ENCODE peak calls at places on chromosomes 2 and 18, in eight cellular contexts. C is body of pancreas, B is spleen, N is AG04450, Q is tibial artery, R is transverse colon, F is Peyer's patch, M is lower lobe of right lung. P is an unnamed sample. For H3K27me3, the result is how much of the 10 kb centered on the place peaks cover.

GRCh38 chr2:7845332-7845731 is 836.5 kb upstream of the ID2 start:
- DNase-seq in B (no peak), M (no peak), Q (no peak), C (no peak), N (no peak), F (no peak), R (no peak), P (peak)

GRCh38 chr2:39535606-39536185 is 98.6 kb upstream of the MAP4K3 start:
- DNase-seq in C (no peak), F (no peak), Q (no peak), B (no peak), N (no peak), R (no peak), M (no peak), P (no peak)

GRCh38 chr2:147543056-147543455 is 301.8 kb upstream of the ACVR2A start:
- DNase-seq in Q (no peak), R (no peak), B (no peak), M (no peak), N (no peak), C (no peak), F (no peak), P (no peak)

GRCh38 chr2:169007941-169008340 is 23.2 kb downstream of the ABCB11 start:
- DNase-seq in M (no peak), C (no peak), R (no peak), F (no peak), B (no peak), N (no peak), Q (no peak), P (no peak)

GRCh38 chr2:74384051-74384450 is 3.9 kb upstream of the DCTN1 start:
- DNase-seq in B (no peak), C (no peak), Q (no peak), F (no peak), R (no peak), M (no peak), N (no peak), P (no peak)

GRCh38 chr2:39874236-39874635 is 95.2 kb upstream of the THUMPD2 start:
- DNase-seq in B (no peak), F (no peak), C (no peak), Q (no peak), R (no peak), M (no peak), N (no peak), P (no peak)

GRCh38 chr2:37456479-37456878 is 112.0 kb downstream of the QPCT start:
- DNase-seq in C (no peak), M (no peak), F (no peak), R (no peak), Q (no peak), N (no peak), B (peak), P (no peak)

GRCh38 chr2:68426885-68427579 is 40.1 kb downstream of the FBXO48 start:
- DNase-seq in C (no peak), F (no peak), M (no peak), N (peak), Q (no peak), R (no peak), B (no peak), P (no peak)

GRCh38 chr2:86170449-86170848 is 24.8 kb downstream of the IMMT start:
- DNase-seq in Q (no peak), C (no peak), F (no peak), B (no peak), N (no peak), R (no peak), M (no peak), P (no peak)

GRCh38 chr2:24559714-24560113 is 68.7 kb downstream of the NCOA1 start:
- DNase-seq in N (no peak), B (no peak), F (no peak), C (no peak), M (no peak), Q (no peak), R (no peak), P (no peak)

GRCh38 chr2:150204449-150204848 is 283.0 kb downstream of the RND3 start:
- DNase-seq in M (no peak), C (no peak), R (no peak), N (peak), B (no peak), Q (no peak), F (no peak), P (peak)

GRCh38 chr18:48829443-48830149 is 121.2 kb downstream of the SMAD7 start:
- DNase-seq in F (no peak), N (no peak), M (peak), C (no peak), Q (peak), R (no peak), B (peak), P (no peak)

GRCh38 chr2:120230515-120231471 is 7.6 kb upstream of the TMEM185B start:
- DNase-seq in Q (no peak), N (no peak), M (no peak), B (peak), R (peak), C (no peak), F (peak), P (no peak)

GRCh38 chr18:48356151-48356745 is 52.9 kb downstream of the ZBTB7C start:
- DNase-seq in N (no peak), B (no peak), M (no peak), C (no peak), F (no peak), R (no peak), Q (no peak), P (no peak)

GRCh38 chr2:186098821-186099220 is 360.2 kb downstream of the FSIP2 start:
- DNase-seq in C (no peak), F (no peak), Q (no peak), R (no peak), N (no peak), B (no peak), M (no peak), P (no peak)

GRCh38 chr2:96207073-96207777 is 1.4 kb downstream of the STARD7 start:
- DNase-seq in Q (no peak), B (no peak), C (no peak), R (no peak), N (no peak), F (no peak), M (no peak), P (no peak)

GRCh38 chr2:204255068-204255467 is 290.2 kb upstream of the PARD3B start:
- DNase-seq in N (no peak), Q (no peak), B (no peak), C (no peak), R (no peak), M (no peak), F (no peak), P (no peak)

GRCh38 chr2:157143901-157144300 is 113.6 kb upstream of the GALNT5 start:
- DNase-seq in Q (no peak), B (peak), F (no peak), R (no peak), C (no peak), N (no peak), M (no peak), P (no peak)

GRCh38 chr2:54903736-54904554 is 146.3 kb downstream of the RTN4 start:
- DNase-seq in M (no peak), N (peak), C (no peak), R (peak), B (no peak), F (peak), Q (no peak), P (peak)

GRCh38 chr2:118090387-118091139 is 2.3 kb downstream of the INSIG2 start:
- DNase-seq in C (no peak), R (no peak), B (no peak), Q (no peak), N (no peak), M (no peak), F (no peak), P (no peak)

GRCh38 chr2:231418820-231419640 is 23.5 kb downstream of the B3GNT7 start:
- DNase-seq in C (no peak), N (no peak), R (no peak), B (peak), F (no peak), Q (no peak), M (no peak), P (no peak)

GRCh38 chr2:149601141-149601796 is 13.7 kb upstream of the MMADHC start:
- DNase-seq in N (no peak), B (no peak), F (no peak), Q (no peak), M (no peak), C (no peak), R (no peak), P (no peak)

GRCh38 chr2:100482741-100483140 is 12.5 kb downstream of the NMS start:
- DNase-seq in M (no peak), F (no peak), Q (no peak), N (no peak), C (no peak), B (no peak), R (no peak), P (no peak)

GRCh38 chr2:27428213-27428977 is at the start of gene NRBP1:
- DNase-seq in M (peak), F (peak), Q (peak), N (peak), C (peak), R (peak), B (peak), P (no peak)

GRCh38 chr2:8622924-8623465 is 58.9 kb upstream of the ID2 start:
- DNase-seq in C (no peak), M (peak), N (no peak), R (no peak), B (no peak), Q (no peak), F (peak), P (no peak)

GRCh38 chr2:119481501-119482455 is 42.5 kb downstream of the SCTR start:
- DNase-seq in Q (no peak), F (no peak), N (no peak), M (no peak), B (no peak), R (no peak), C (no peak), P (no peak)

GRCh38 chr18:58661423-58661822 is 9.8 kb upstream of the MALT1 start:
- DNase-seq in C (no peak), Q (no peak), N (no peak), B (no peak), F (no peak), R (no peak), M (no peak), P (no peak)

GRCh38 chr18:37332764-37333420 is 232.7 kb downstream of the CELF4 start:
- DNase-seq in N (no peak), C (no peak), Q (no peak), M (no peak), R (no peak), B (no peak), F (no peak), P (no peak)

GRCh38 chr2:86372641-86373502 is 35.4 kb upstream of the REEP1 start:
- DNase-seq in M (no peak), C (peak), F (no peak), R (peak), N (peak), Q (no peak), B (no peak), P (no peak)

GRCh38 chr2:175577405-175577986 is 396.0 kb upstream of the ATP5MC3 start:
- DNase-seq in F (no peak), N (no peak), M (no peak), Q (no peak), B (no peak), R (no peak), C (no peak), P (no peak)

GRCh38 chr18:27005589-27005988 is 140.1 kb upstream of the AQP4 start:
- DNase-seq in B (no peak), R (no peak), Q (no peak), C (no peak), M (no peak), N (no peak), F (no peak), P (no peak)

GRCh38 chr2:64866797-64867196 is 122.4 kb upstream of the SLC1A4 start:
- DNase-seq in F (no peak), Q (peak), N (peak), M (no peak), B (no peak), C (no peak), R (peak), P (peak)

GRCh38 chr2:156845806-156846558 is 409.8 kb downstream of the GPD2 start:
- DNase-seq in N (no peak), M (no peak), Q (no peak), F (no peak), B (no peak), R (no peak), C (no peak), P (no peak)

GRCh38 chr18:77858331-77858730 is 608.7 kb downstream of the GALR1 start:
- DNase-seq in R (no peak), C (no peak), F (no peak), M (no peak), N (no peak), B (no peak), Q (no peak), P (no peak)

GRCh38 chr2:133270550-133270949 is 297.7 kb downstream of the NCKAP5 start:
- DNase-seq in B (no peak), R (no peak), N (no peak), C (no peak), F (no peak), Q (no peak), M (no peak), P (no peak)

GRCh38 chr2:73285162-73285739 is 973 bp upstream of the FBXO41 start:
- DNase-seq in C (no peak), B (peak), M (no peak), R (peak), F (no peak), Q (no peak), N (no peak), P (no peak)

GRCh38 chr2:189624648-189625355 is 36.5 kb upstream of the ASNSD1 start:
- DNase-seq in N (no peak), R (no peak), C (no peak), F (no peak), M (no peak), B (no peak), Q (no peak), P (no peak)

DNA sequence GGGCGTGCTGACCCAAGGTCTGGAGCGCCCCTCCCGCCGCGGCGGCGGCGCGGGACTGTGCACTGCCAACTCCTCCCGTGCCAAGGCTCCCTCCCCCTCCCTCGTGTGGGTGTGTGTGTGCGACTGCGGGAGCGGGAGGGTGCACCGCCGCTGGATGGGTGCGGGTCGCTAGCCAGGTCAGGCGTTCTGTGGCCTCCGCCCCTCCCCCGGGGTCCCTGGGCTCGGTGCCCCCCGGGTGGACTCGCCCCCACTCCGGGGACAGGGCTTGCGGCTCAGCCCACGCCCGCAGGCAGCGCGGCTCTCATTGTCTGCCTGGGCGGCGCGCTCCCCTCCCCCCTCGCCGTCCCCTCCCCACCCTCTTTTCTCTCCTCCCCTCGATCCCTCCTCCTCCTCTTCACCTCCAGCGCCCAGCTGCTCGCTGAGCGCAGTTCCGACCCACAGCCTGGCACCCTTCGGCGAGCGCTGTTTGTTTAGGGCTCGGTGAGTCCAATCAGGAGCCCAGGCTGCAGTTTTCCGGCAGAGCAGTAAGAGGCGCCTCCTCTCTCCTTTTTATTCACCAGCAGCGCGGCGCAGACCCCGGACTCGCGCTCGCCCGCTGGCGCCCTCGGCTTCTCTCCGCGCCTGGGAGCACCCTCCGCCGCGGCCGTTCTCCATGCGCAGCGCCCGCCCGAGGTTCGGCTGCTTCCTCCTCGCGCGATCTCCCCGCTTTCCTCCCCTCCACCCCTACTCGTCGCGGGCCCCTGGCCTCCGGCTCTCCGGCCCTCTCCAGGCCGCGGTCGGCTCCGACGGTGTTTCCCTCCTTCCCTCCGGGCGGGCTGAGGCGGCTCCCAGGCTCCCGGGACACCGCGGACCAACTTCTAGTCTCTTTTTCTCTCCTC is at the start of gene GATA6:
- DNase-seq in F (peak), R (peak), C (peak), Q (peak), B (peak), M (peak), N (peak), P (no peak)
- H3K4me3 ChIP-seq in F (peak), R (peak), C (peak), Q (peak), B (peak), M (peak), N (peak), P (peak)

DNA sequence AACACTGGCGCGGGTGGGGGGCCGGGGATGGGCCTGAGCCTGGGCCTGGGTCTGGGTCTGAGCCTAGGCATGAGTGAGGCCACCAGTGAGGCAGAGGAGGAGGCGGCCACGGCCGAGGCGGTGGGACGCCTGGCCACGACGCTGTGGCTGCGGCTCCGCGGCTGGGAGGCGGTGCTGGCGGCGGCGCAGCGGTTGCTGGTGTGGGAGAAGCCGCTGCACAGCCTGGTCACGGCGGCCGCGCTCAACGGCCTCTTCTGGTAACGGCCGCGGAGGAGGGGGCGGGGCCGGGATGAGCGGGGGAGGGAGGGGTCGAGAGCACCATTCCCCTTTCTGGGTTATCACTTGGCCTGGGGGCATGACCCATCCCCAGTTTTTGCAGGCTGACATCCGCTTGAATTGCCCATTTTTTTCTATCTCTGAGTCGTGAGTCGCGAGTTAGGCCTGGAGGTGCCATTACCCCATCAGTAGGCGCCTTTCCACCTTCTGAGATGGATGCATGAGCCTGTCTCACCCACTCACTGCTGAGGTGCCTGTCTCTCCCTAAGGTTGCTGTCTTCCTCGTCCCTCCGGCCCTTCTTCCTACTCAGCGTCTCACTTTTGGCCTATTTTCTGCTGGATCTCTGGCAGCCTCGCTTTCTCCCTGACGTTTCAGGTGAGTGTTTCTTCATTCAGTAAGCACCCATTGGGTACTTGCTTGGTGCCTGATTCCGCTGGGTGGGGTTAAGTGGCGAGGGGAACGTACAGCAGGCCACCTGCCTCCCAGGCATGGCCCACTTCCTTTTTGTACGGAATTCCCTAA is 501 bp downstream of the RETREG2 start:
- DNase-seq in Q (peak), N (no peak), M (peak), C (peak), R (peak), F (no peak), B (peak), P (no peak)
- TF ChIP-seq CTCF in Q (no peak), N (no peak), M (no peak), C (no peak), R (no peak), F (no peak), B (no peak), P (no peak)

DNA sequence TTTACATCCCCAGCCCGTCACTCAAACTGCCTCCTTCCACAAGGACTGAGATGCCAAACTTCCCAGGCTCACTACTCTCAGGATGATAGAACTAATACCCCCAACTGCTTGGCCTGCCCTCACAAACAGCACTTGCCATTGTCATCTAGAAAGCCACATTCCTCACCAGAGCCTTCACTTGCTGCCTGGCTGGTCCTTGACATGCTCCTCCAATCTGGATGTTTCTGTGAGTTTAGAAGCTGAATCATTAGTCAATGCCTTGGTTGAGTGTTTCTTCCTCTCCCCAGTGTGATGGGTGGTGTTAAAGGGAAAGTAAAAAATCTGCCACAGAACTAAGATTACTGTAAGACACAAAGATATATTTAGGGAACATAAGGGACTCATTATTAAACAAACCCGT is 52.5 kb downstream of the MARCHF4 start:
- DNase-seq in M (no peak), C (no peak), R (no peak), F (no peak), N (no peak), B (no peak), Q (no peak), P (no peak)
- H3K27me3 ChIP-seq in M (under half), C (under half), R (under half), F (under half), N (under half), B (under half), Q (under half), P (under half)

GRCh38 chr2:176621350-176621749 is 352.1 kb downstream of the MTX2 start:
- DNase-seq in B (no peak), N (no peak), M (no peak), C (no peak), R (no peak), F (no peak), Q (no peak), P (no peak)
- H3K4me3 ChIP-seq in B (no peak), N (no peak), M (no peak), C (no peak), R (no peak), F (no peak), Q (no peak), P (no peak)

DNA sequence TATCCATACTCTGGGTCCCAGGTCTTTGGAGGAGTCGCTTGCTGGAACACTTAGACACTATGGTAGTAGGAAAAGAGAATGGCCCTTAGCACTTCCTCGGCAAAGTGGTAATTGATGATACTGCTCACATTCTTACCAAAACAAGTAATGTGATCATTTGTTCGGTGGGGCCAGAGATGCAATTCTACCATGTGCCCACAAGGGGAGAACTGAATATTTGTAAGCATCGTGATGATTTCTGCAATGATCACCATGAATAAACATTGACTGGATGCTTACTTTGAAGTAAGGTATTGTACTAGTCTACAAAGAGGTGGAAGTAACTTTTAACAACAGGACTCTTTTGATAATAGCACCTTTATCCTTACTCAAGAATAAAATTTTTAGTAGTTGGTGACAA is 109.7 kb downstream of the CD8B2 start:
- DNase-seq in C (no peak), R (no peak), B (no peak), N (no peak), M (no peak), Q (no peak), F (no peak), P (no peak)
- TF ChIP-seq CTCF in C (no peak), R (no peak), B (no peak), N (peak), M (peak), Q (no peak), F (peak), P (peak)